ENCODE peak calls at places on chromosomes 6 and 20, in seven cellular contexts. J is adrenal gland; V is choroid plexus epithelial cell; S is colonic mucosa; D is psoas muscle; R is MM.1S; F is naive thymus-derived CD4-positive, alpha-beta T cell. L is an unnamed sample.

GRCh38 chr6:167558213-167558869 is 233.5 kb downstream of the TTLL2 start:
- DNase-seq in J (no peak), V (no peak), S (no peak), D (no peak), R (no peak), F (no peak), L (no peak)

GRCh38 chr20:61757678-61758555 is 307.8 kb downstream of the TAF4 start:
- DNase-seq in J (no peak), V (peak), S (no peak), D (no peak), R (no peak), F (no peak), L (no peak)

GRCh38 chr6:13572240-13572639 is 2.2 kb upstream of the SIRT5 start:
- DNase-seq in J (no peak), V (no peak), S (no peak), D (no peak), R (no peak), F (no peak), L (no peak)

GRCh38 chr6:124927806-124928205 is 34.4 kb upstream of the RNF217 start:
- DNase-seq in J (no peak), V (peak), S (no peak), D (no peak), R (no peak), F (no peak), L (peak)

GRCh38 chr6:74731204-74731603 is 474.6 kb downstream of the COL12A1 start:
- DNase-seq in J (no peak), V (peak), S (no peak), D (no peak), R (no peak), F (no peak), L (peak)

GRCh38 chr20:64116016-64116415 is 8.7 kb upstream of the NPBWR2 start:
- DNase-seq in J (peak), V (no peak), S (no peak), D (no peak), R (no peak), F (no peak), L (no peak)

GRCh38 chr6:19050765-19051164 is 663.6 kb downstream of the RNF144B start:
- DNase-seq in J (no peak), V (no peak), S (no peak), D (no peak), R (no peak), F (no peak), L (no peak)

GRCh38 chr6:32146287-32146686 is 5.5 kb downstream of the PRRT1 start:
- DNase-seq in J (no peak), V (no peak), S (no peak), D (no peak), R (no peak), F (no peak), L (no peak)

GRCh38 chr6:8082954-8083858 is 19.0 kb upstream of the BLOC1S5 start:
- DNase-seq in J (no peak), V (peak), S (no peak), D (no peak), R (no peak), F (no peak), L (peak)

GRCh38 chr20:51767018-51767866 is 948 bp downstream of the ATP9A start:
- DNase-seq in J (peak), V (no peak), S (peak), D (peak), R (peak), F (no peak), L (no peak)

GRCh38 chr6:136753624-136754023 is 38.7 kb downstream of the MAP3K5 start:
- DNase-seq in J (no peak), V (no peak), S (no peak), D (no peak), R (no peak), F (peak), L (no peak)

DNA sequence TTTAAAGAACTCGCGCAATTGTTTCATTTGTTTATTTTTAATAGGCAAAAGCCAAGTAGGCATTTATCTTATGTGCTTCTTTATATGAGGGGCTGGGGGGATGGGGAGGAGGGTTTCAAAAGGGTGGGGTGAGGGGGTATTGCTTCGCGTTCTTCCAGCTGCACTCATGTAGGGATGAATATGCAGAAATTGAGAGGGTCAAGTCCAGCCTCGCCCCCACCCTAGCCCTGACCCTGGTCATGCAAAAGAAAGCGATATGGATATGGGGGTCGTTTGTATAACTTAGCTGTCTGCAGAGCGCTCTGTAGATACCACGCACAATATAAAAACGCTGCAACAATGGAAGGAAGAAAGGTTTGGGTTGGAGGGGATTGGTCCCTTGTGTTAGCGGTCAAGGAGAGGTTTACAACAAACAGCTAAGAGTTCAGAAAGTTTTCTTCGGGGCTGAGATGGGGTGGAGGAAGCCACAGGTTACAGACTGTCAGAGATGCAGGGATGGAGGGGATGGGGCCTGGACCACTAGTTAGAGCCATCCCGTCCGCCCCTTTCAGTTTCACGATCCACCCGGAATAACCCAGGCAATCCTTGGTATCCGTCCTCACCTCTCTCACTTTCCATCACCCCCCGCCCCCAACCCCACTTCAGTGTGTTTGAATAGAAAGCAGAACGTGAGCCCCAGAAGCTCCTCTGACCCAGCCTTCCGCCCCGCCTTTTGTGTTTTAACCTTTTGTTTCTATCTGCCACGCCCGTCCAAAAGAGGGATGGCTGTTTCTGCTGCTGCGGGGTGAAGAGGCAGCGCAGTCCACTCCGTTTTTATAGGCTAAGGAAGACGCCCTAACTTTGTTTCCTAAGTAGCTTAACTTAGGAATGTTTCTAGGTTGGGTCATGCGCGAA is 73.5 kb downstream of the SOX4 start:
- DNase-seq in J (no peak), V (no peak), S (peak), D (no peak), R (no peak), F (no peak), L (no peak)
- H3K4me3 ChIP-seq in J (peak), V (peak), S (peak), D (peak), R (no peak), F (no peak), L (peak)

DNA sequence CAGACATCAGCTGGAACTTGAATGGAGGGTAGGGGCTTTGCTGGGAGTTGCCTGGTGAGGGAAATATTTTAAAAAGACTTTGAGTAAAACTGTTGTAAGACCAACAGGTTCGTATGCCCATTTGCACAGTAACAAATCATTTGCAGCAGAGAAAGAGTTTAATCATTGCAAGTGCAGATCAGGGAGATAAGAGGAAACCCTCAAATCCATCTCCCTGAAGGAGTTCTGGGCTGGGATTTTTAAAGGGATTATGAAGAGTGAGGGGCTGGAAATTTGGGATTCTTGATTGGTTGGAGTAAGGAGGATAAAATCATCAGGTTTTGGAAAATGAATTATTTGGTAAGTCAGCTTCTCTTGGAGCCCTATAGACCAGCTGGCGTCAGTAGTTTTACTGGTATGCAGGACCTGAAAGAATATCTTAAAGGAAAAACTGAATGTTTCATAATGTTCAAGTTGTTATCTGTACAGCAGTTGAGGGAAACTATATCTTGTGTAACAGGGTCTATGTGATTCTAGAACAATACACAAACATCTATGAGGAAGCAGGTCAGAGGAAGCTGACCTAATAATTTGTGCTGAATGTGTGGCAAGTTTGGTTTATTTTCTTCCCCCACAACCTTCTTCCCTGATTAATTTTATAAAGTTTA is 295.5 kb downstream of the PLCB1 start:
- DNase-seq in J (no peak), V (peak), S (no peak), D (no peak), R (no peak), F (no peak), L (no peak)
- H3K4me3 ChIP-seq in J (no peak), V (no peak), S (no peak), D (no peak), R (no peak), F (no peak), L (no peak)

DNA sequence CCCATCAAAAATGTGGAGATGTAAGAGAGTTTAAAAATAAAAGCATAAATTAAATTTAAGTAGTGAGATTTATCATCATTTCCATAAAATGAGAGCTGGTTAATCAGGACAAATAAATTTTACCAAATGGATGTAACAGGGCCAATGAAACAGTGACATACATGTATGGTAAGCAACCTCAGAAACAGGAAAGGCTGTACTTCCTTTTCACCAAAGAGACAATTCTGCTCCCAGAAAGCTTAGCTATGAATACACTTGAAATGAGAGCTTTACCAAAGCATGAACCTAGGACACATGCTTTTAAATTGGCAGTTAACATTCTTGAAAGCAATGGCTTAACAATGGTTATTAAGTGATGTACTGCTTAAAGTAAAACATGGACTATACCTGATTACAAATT is 12.1 kb upstream of the UBE2J1 start:
- DNase-seq in J (no peak), V (no peak), S (no peak), D (no peak), R (no peak), F (no peak), L (no peak)
- H3K4me3 ChIP-seq in J (no peak), V (no peak), S (no peak), D (no peak), R (no peak), F (no peak), L (no peak)

GRCh38 chr20:6381887-6382286 is 259.1 kb upstream of the FERMT1 start:
- DNase-seq in J (no peak), V (peak), S (no peak), D (no peak), R (no peak), F (no peak), L (peak)

GRCh38 chr20:6388666-6389197 is 265.9 kb upstream of the FERMT1 start:
- DNase-seq in J (no peak), V (peak), S (no peak), D (no peak), R (no peak), F (no peak), L (peak)

GRCh38 chr20:6384956-6385355 is 262.1 kb upstream of the FERMT1 start:
- DNase-seq in J (no peak), V (no peak), S (no peak), D (no peak), R (no peak), F (no peak), L (no peak)

DNA sequence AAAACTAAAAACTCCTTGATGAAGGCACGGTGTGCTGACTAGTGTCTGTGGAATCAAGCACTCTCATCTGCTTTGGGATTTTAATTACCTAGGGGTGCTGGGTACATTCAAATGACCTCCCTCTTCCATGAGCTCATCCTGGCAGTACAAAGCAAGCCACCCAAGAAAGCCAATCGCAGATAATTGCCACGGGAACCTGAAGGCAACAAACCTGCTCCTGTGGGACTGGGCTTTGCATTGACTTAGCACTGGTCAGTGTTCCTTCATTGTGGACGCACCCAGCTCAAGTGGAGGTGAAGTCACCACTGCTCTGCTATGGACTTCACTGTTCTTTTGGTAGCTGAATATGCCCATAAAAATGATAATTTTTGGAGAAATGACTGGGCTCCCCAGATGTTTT is 261.5 kb upstream of the FERMT1 start:
- DNase-seq in J (no peak), V (peak), S (no peak), D (no peak), R (no peak), F (no peak), L (no peak)
- H3K4me3 ChIP-seq in J (no peak), V (no peak), S (no peak), D (no peak), R (no peak), F (no peak), L (no peak)

GRCh38 chr6:10315631-10316145 is 99.2 kb downstream of the TFAP2A start:
- DNase-seq in J (no peak), V (no peak), S (no peak), D (no peak), R (no peak), F (no peak), L (no peak)

GRCh38 chr6:10315034-10315433 is 99.8 kb downstream of the TFAP2A start:
- DNase-seq in J (no peak), V (no peak), S (no peak), D (no peak), R (no peak), F (no peak), L (no peak)

GRCh38 chr6:10314163-10314955 is 100.5 kb downstream of the TFAP2A start:
- DNase-seq in J (no peak), V (no peak), S (no peak), D (no peak), R (no peak), F (no peak), L (no peak)

GRCh38 chr6:10313799-10314162 is 101.1 kb downstream of the TFAP2A start:
- DNase-seq in J (no peak), V (no peak), S (no peak), D (no peak), R (no peak), F (no peak), L (no peak)

GRCh38 chr6:10316327-10316726 is 98.5 kb downstream of the TFAP2A start:
- DNase-seq in J (peak), V (peak), S (peak), D (no peak), R (no peak), F (no peak), L (peak)
- H3K4me3 ChIP-seq in J (no peak), V (no peak), S (no peak), D (no peak), R (no peak), F (no peak), L (no peak)

DNA sequence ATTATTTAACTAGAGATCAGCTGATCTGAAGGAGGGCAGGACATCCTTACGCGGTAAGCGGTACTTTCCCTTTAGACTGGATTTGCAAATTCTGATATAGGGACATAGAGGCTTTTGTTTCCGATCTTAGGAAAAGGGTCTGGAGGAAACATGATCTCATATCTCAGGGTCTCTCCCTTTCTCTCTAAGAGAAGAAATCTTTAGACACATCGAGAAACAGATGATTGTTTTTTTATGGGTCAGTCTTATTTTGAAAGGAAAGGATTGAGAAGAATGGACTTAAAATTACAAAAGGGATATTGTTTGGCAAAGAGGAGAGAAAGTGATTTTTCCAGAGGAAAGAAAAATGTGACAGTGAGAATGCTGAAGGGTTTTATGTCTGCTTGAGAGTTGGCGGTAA is 83.9 kb upstream of the OGFRL1 start:
- DNase-seq in J (no peak), V (no peak), S (no peak), D (no peak), R (no peak), F (no peak), L (no peak)
- H3K4me3 ChIP-seq in J (no peak), V (no peak), S (no peak), D (no peak), R (no peak), F (no peak), L (no peak)

GRCh38 chr20:58921564-58921963 is 59.5 kb upstream of the NELFCD start:
- DNase-seq in J (no peak), V (no peak), S (no peak), D (no peak), R (no peak), F (no peak), L (no peak)
- H3K4me3 ChIP-seq in J (no peak), V (no peak), S (no peak), D (no peak), R (no peak), F (no peak), L (no peak)

DNA sequence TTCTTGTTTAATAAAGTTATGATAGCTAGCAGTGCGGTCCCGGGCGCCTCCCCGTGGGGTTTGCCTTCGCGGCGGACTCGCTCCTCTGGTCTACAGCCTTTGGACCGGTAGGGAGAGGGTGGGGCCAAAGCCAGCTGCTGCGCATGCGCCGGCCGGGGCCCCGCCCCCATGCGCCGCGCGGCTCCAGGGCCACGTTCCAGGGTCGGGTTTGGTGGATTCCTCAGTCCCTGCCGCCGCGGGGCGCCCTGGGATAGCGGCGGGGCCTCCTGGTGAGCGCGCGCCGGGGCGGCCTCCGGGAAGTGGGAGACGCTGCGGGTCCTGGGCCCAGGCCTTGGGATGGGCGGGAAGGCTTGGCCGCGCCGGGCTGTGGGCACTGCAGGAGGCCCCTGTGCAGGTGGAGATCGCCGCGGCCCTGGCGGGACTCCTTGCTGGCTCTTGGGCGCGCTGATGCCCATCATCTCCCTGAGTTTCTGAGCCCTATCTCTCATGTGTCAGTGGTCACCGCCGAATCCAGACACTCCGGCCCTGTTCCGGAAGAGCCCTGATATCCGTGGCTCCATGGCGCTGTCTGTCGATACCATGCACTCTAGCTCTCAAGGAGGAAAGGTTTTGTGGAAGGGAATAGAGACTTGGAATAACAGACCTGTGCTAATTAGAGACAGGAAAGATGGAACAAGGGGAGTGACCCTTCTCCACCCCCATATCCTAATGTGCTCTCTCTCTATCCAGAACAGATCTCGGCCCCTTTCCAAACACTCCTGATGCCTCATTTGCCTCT is at the start of gene VARS2:
- DNase-seq in J (peak), V (peak), S (peak), D (peak), R (peak), F (peak), L (peak)
- H3K4me3 ChIP-seq in J (peak), V (peak), S (peak), D (peak), R (peak), F (peak), L (peak)

GRCh38 chr20:49785851-49786174 is 26.8 kb upstream of the SLC9A8 start:
- DNase-seq in J (no peak), V (no peak), S (no peak), D (no peak), R (peak), F (no peak), L (no peak)
- H3K4me3 ChIP-seq in J (no peak), V (no peak), S (no peak), D (no peak), R (peak), F (no peak), L (no peak)

GRCh38 chr6:133855994-133856393 is 32.9 kb upstream of the TCF21 start:
- DNase-seq in J (no peak), V (no peak), S (no peak), D (no peak), R (no peak), F (no peak), L (no peak)
- H3K4me3 ChIP-seq in J (no peak), V (no peak), S (no peak), D (no peak), R (no peak), F (no peak), L (no peak)